ENCODE peak calls at places on chromosomes 3 and 15, in eight cellular contexts. K, Y, H, D, X, A, Q and F are unnamed samples.
A peak's percentile ranks its signal among the peaks of the same experiment; 100 is the strongest.

GRCh38 chr15:31867536-31868442 is 162.5 kb upstream of the CHRNA7 start:
- DNase-seq in K (peak; percentile 29), Q (peak; percentile 53), A (peak; percentile 44), D (peak; percentile 74), X (peak; percentile 68), Y (peak; percentile 91), H (peak; percentile 34), F (peak; percentile 23)

GRCh38 chr15:73715417-73715816 is 31.2 kb downstream of the CD276 start:
- DNase-seq in H (no peak), D (no peak), X (no peak), Y (no peak), Q (no peak), K (no peak), A (no peak), F (no peak)

GRCh38 chr3:79003994-79004393 is 763.8 kb downstream of the ROBO1 start:
- DNase-seq in D (no peak), X (no peak), K (no peak), A (no peak), Y (no peak), H (no peak), Q (no peak), F (no peak)

GRCh38 chr15:69388259-69388658 is 25.9 kb upstream of the KIF23 start:
- DNase-seq in A (no peak), K (peak; percentile 61), Y (no peak), X (peak; percentile 7), H (no peak), D (no peak), Q (no peak), F (no peak)

GRCh38 chr3:115553796-115554495 is 69.4 kb upstream of the GAP43 start:
- DNase-seq in X (no peak), Q (no peak), Y (no peak), K (no peak), D (no peak), A (no peak), H (no peak), F (no peak)

GRCh38 chr3:113890256-113890900 is 51.8 kb downstream of the GRAMD1C start:
- DNase-seq in X (no peak), K (no peak), Q (no peak), A (no peak), H (no peak), Y (no peak), D (peak; percentile 4), F (no peak)

GRCh38 chr3:17945799-17946381 is 203.5 kb upstream of the TBC1D5 start:
- DNase-seq in H (no peak), A (no peak), K (no peak), Q (no peak), X (no peak), D (peak; percentile 61), Y (no peak), F (no peak)

GRCh38 chr15:40062816-40063562 is 24.0 kb upstream of the SRP14 start:
- DNase-seq in K (no peak), X (no peak), H (no peak), Y (no peak), A (no peak), Q (no peak), D (peak; percentile 38), F (no peak)

GRCh38 chr3:39191773-39192172 is 622 bp downstream of the XIRP1 start:
- DNase-seq in Q (no peak), X (no peak), K (no peak), H (no peak), D (no peak), A (no peak), Y (no peak), F (no peak)

GRCh38 chr3:195031574-195032003 is 239.4 kb downstream of the XXYLT1 start:
- DNase-seq in X (no peak), Y (no peak), H (no peak), A (no peak), K (no peak), Q (no peak), D (no peak), F (no peak)

GRCh38 chr3:157119369-157119951 is 40.5 kb downstream of the CCNL1 start:
- DNase-seq in X (no peak), H (no peak), A (no peak), K (no peak), Y (no peak), D (no peak), Q (no peak), F (no peak)

GRCh38 chr3:188284455-188285212 is 130.7 kb downstream of the LPP start:
- DNase-seq in K (no peak), H (no peak), Y (no peak), Q (no peak), D (no peak), X (peak; percentile 65), A (peak; percentile 11), F (peak; percentile 69)